ENCODE peak calls at places on chromosomes 11 and 22, in seven cellular contexts. Q is aorta; U is thoracic aorta; T is HCEC 1CT; V is left ventricle myocardium inferior; B is stimulated activated CD4-positive, alpha-beta T cell treated with anti-CD3 and anti-CD28 coated beads, Interleukin-2, amount 100 ng/mL, for 48 hours; Z is astrocyte of the cerebellum. A is an unnamed sample.

GRCh38 chr11:81987829-81988472 is 745.7 kb downstream of the FAM181B start:
- DNase-seq in Q (no peak), T (no peak), B (no peak), U (no peak), V (no peak), Z (no peak), A (peak; percentile 22)

GRCh38 chr22:27724181-27724580 is 77.4 kb downstream of the MN1 start:
- DNase-seq in Q (no peak), V (no peak), Z (no peak), B (no peak), U (no peak), T (no peak), A (no peak)

GRCh38 chr22:21041937-21042336 is 3.8 kb upstream of the LRRC74B start:
- DNase-seq in Z (no peak), U (no peak), T (peak; percentile 77), Q (no peak), B (no peak), V (no peak), A (peak; percentile 16)

GRCh38 chr11:97614571-97614970 is 1224.8 kb downstream of the JRKL start:
- DNase-seq in B (no peak), Z (no peak), Q (no peak), T (no peak), V (no peak), U (no peak), A (no peak)

GRCh38 chr11:73288873-73289707 is 17.0 kb downstream of the P2RY6 start:
- DNase-seq in Q (peak; percentile 90), Z (no peak), U (no peak), V (peak; percentile 70), B (peak; percentile 47), T (peak; percentile 42), A (peak; percentile 49)

GRCh38 chr11:120941000-120941399 is 82.9 kb upstream of the TBCEL start:
- DNase-seq in B (no peak), V (no peak), Q (no peak), T (no peak), U (no peak), Z (no peak), A (no peak)

GRCh38 chr11:102293873-102294601 is 23.2 kb upstream of the BIRC3 start:
- DNase-seq in T (peak; percentile 71), Z (no peak), V (no peak), B (no peak), U (no peak), Q (no peak), A (peak; percentile 47)

GRCh38 chr11:36945384-36945783 is 347.3 kb upstream of the RAG2 start:
- DNase-seq in U (no peak), Q (no peak), T (no peak), Z (no peak), B (no peak), V (no peak), A (no peak)

GRCh38 chr22:46054091-46054877 is 77.3 kb upstream of the WNT7B start:
- DNase-seq in V (peak; percentile 83), Z (no peak), U (no peak), B (no peak), Q (peak; percentile 88), T (peak; percentile 85), A (peak; percentile 60)

GRCh38 chr11:36091256-36091811 is 147.5 kb downstream of the LDLRAD3 start:
- DNase-seq in Q (no peak), T (peak; percentile 38), V (no peak), Z (peak; percentile 81), B (no peak), U (no peak), A (no peak)

GRCh38 chr11:4957396-4957795 is 1.9 kb upstream of the OR51A2 start:
- DNase-seq in Q (no peak), T (no peak), V (no peak), B (no peak), U (no peak), Z (no peak), A (no peak)

GRCh38 chr11:35875063-35875462 is 68.8 kb upstream of the LDLRAD3 start:
- DNase-seq in B (no peak), U (no peak), Z (no peak), V (no peak), T (no peak), Q (no peak), A (no peak)

GRCh38 chr11:117817213-117818035 is 7.1 kb downstream of the FXYD2 start:
- DNase-seq in B (peak; percentile 96), U (peak; percentile 27), T (peak; percentile 37), Q (peak; percentile 89), V (peak; percentile 82), Z (peak; percentile 37), A (peak; percentile 50)

GRCh38 chr11:59611570-59612565 is 3.7 kb downstream of the OSBP start:
- DNase-seq in V (no peak), B (no peak), U (no peak), Z (no peak), Q (no peak), T (peak; percentile 15), A (no peak)

GRCh38 chr11:84817998-84818397 is 809.1 kb downstream of the DLG2 start:
- DNase-seq in U (no peak), V (no peak), B (no peak), T (peak; percentile 73), Z (no peak), Q (no peak), A (peak; percentile 23)

GRCh38 chr11:88064097-88064705 is 111.0 kb downstream of the RAB38 start:
- DNase-seq in Z (no peak), Q (no peak), B (no peak), U (no peak), T (no peak), V (no peak), A (no peak)

GRCh38 chr11:64534950-64535349 is 56.1 kb upstream of the SLC22A12 start:
- DNase-seq in Z (no peak), T (no peak), Q (no peak), V (no peak), U (no peak), B (no peak), A (no peak)

GRCh38 chr22:19396934-19397728 is 34.4 kb downstream of the HIRA start:
- DNase-seq in B (no peak), T (no peak), U (no peak), V (no peak), Z (no peak), Q (no peak), A (no peak)

GRCh38 chr22:43446881-43447280 is 35.1 kb downstream of the MPPED1 start:
- DNase-seq in Q (no peak), Z (no peak), T (no peak), V (no peak), U (no peak), B (no peak), A (no peak)

GRCh38 chr11:69620663-69621290 is 20.2 kb upstream of the CCND1 start:
- DNase-seq in Z (no peak), Q (no peak), U (no peak), V (no peak), T (no peak), B (no peak), A (no peak)

GRCh38 chr22:19965771-19966709 is 24.4 kb upstream of the TXNRD2 start:
- DNase-seq in Z (no peak), Q (no peak), T (no peak), B (no peak), U (no peak), V (no peak), A (no peak)

GRCh38 chr11:64600281-64600992 is 9.4 kb downstream of the SLC22A12 start:
- DNase-seq in T (no peak), V (no peak), Z (no peak), U (no peak), Q (no peak), B (no peak), A (no peak)

GRCh38 chr11:47327025-47327424 is 25.5 kb downstream of the MYBPC3 start:
- DNase-seq in B (no peak), U (no peak), V (no peak), Q (no peak), Z (no peak), T (no peak), A (no peak)

GRCh38 chr22:36028646-36029405 is at the start of gene RBFOX2:
- DNase-seq in V (peak; percentile 98), U (peak; percentile 93), Q (peak; percentile 97), B (peak; percentile 71), T (peak; percentile 94), Z (peak; percentile 89), A (peak; percentile 95)

GRCh38 chr11:35484435-35484834 is 41.0 kb downstream of the PAMR1 start:
- DNase-seq in U (no peak), B (no peak), Q (no peak), Z (no peak), T (peak; percentile 89), V (no peak), A (peak; percentile 14)

GRCh38 chr22:20420157-20420842 is 17.3 kb downstream of the SCARF2 start:
- DNase-seq in Q (peak; percentile 23), B (no peak), V (no peak), Z (no peak), U (no peak), T (no peak), A (no peak)

GRCh38 chr22:27011131-27011530 is 353.7 kb downstream of the MIAT start:
- DNase-seq in T (no peak), Q (no peak), B (no peak), V (no peak), U (no peak), Z (peak; percentile 33), A (no peak)

GRCh38 chr11:71995726-71996291 is 2.9 kb upstream of the IL18BP start:
- DNase-seq in U (no peak), Z (no peak), T (no peak), B (no peak), Q (no peak), V (no peak), A (no peak)

GRCh38 chr22:31461699-31462098 is 27.9 kb downstream of the EIF4ENIF1 start:
- DNase-seq in Z (no peak), U (no peak), T (no peak), V (no peak), B (no peak), Q (no peak), A (no peak)

GRCh38 chr11:17564687-17565042 is 17.6 kb downstream of the OTOG start:
- DNase-seq in U (no peak), Z (no peak), T (no peak), B (no peak), V (no peak), Q (no peak), A (no peak)

GRCh38 chr11:26806209-26806608 is 84.3 kb upstream of the SLC5A12 start:
- DNase-seq in V (no peak), Q (no peak), B (no peak), U (no peak), Z (no peak), T (peak; percentile 91), A (no peak)

GRCh38 chr22:21026783-21027692 is 5.3 kb downstream of the SLC7A4 start:
- DNase-seq in V (peak; percentile 49), U (no peak), Z (peak; percentile 50), Q (no peak), T (peak; percentile 26), B (no peak), A (no peak)

GRCh38 chr22:37208401-37209139 is 3.7 kb downstream of the SSTR3 start:
- DNase-seq in U (no peak), Q (no peak), T (no peak), B (no peak), V (no peak), Z (no peak), A (no peak)

GRCh38 chr11:12139144-12139881 is 28.9 kb downstream of the MICAL2 start:
- DNase-seq in T (peak; percentile 94), B (no peak), Z (peak; percentile 67), U (peak; percentile 24), V (no peak), Q (no peak), A (peak; percentile 28)

GRCh38 chr11:78061088-78061920 is 2.4 kb upstream of the THRSP start:
- DNase-seq in Q (peak; percentile 57), B (no peak), U (no peak), T (no peak), Z (no peak), V (peak; percentile 67), A (no peak)

GRCh38 chr11:107218123-107219084 is 200.1 kb upstream of the GUCY1A2 start:
- DNase-seq in Q (no peak), U (no peak), T (no peak), Z (no peak), V (no peak), B (no peak), A (no peak)

GRCh38 chr11:2214527-2215229 is 43.1 kb upstream of the TH start:
- DNase-seq in Z (no peak), V (no peak), T (no peak), U (no peak), B (no peak), Q (peak; percentile 42), A (no peak)

A was measured in fibroblast of the conjunctiva.